ENCODE peak calls at places on chromosomes 4 and X, in four cellular contexts. S, O, F and B are unnamed samples.

GRCh38 chr4:138861130-138861529 is 154.5 kb upstream of the NOCT start:
- DNase-seq in S (no peak), O (no peak), F (no peak), B (no peak)

GRCh38 chr4:188439641-188440311 is 300.5 kb downstream of the TRIML1 start:
- DNase-seq in S (no peak), O (no peak), F (no peak), B (no peak)

GRCh38 chrX:129781134-129782014 is 1.6 kb downstream of the SASH3 start:
- DNase-seq in S (peak; percentile 46), O (no peak), F (no peak), B (no peak)

GRCh38 chr4:25911356-25911755 is 2.7 kb upstream of the SMIM20 start:
- DNase-seq in S (no peak), O (no peak), F (no peak), B (no peak)

GRCh38 chr4:7394681-7395451 is 39.9 kb downstream of the PSAPL1 start:
- DNase-seq in S (no peak), O (no peak), F (peak; percentile 35), B (peak; percentile 46)

GRCh38 chr4:108683479-108683878 is 33.1 kb downstream of the OSTC start:
- DNase-seq in S (no peak), O (no peak), F (no peak), B (no peak)

GRCh38 chr4:74267998-74268606 is 40.2 kb upstream of the EPGN start:
- DNase-seq in S (no peak), O (no peak), F (no peak), B (no peak)

GRCh38 chr4:80637190-80637589 is 301.7 kb downstream of the CFAP299 start:
- DNase-seq in S (no peak), O (no peak), F (no peak), B (no peak)

GRCh38 chrX:41449615-41450014 is 2.5 kb downstream of the NYX start:
- DNase-seq in S (no peak), O (no peak), F (no peak), B (no peak)

GRCh38 chrX:1448793-1449580 is 3.7 kb downstream of the ASMTL start:
- DNase-seq in S (peak; percentile 15), O (peak; percentile 51), F (peak; percentile 11), B (no peak)

GRCh38 chr4:118683513-118683912 is 1.7 kb upstream of the METTL14 start:
- DNase-seq in S (no peak), O (no peak), F (no peak), B (no peak)

GRCh38 chr4:84647307-84647884 is 64.5 kb downstream of the CDS1 start:
- DNase-seq in S (no peak), O (no peak), F (no peak), B (no peak)

GRCh38 chr4:176210101-176210500 is 14.7 kb upstream of the SPATA4 start:
- DNase-seq in S (no peak), O (no peak), F (no peak), B (no peak)

GRCh38 chrX:48958635-48959094 is 1.3 kb upstream of the OTUD5 start:
- DNase-seq in S (no peak), O (peak; percentile 73), F (peak; percentile 70), B (peak; percentile 67)

GRCh38 chr4:98433608-98434198 is 172.5 kb downstream of the RAP1GDS1 start:
- DNase-seq in S (no peak), O (no peak), F (no peak), B (no peak)

GRCh38 chr4:147094228-147094627 is 148.6 kb upstream of the TTC29 start:
- DNase-seq in S (no peak), O (no peak), F (no peak), B (no peak)

GRCh38 chr4:125624951-125625350 is 310.2 kb downstream of the FAT4 start:
- DNase-seq in S (no peak), O (no peak), F (no peak), B (no peak)

GRCh38 chrX:34813618-34814017 is 129.0 kb upstream of the FAM47B start:
- DNase-seq in S (no peak), O (no peak), F (no peak), B (no peak)

GRCh38 chr4:26346203-26346620 is 25.4 kb downstream of the RBPJ start:
- DNase-seq in S (no peak), O (no peak), F (no peak), B (no peak)

GRCh38 chr4:123284166-123284565 is 112.4 kb upstream of the SPRY1 start:
- DNase-seq in S (no peak), O (no peak), F (no peak), B (no peak)

GRCh38 chrX:71534773-71535544 is 2.1 kb downstream of the OGT start:
- DNase-seq in S (no peak), O (no peak), F (no peak), B (no peak)
- H3K36me3 ChIP-seq in S (no peaks in the 10 kb centered on the region), O (no peaks in the 10 kb centered on the region), F (no peaks in the 10 kb centered on the region), B (peaks cover 5% of the 10 kb centered on the region)

GRCh38 chrX:148556498-148556897 is 56.1 kb downstream of the AFF2 start:
- DNase-seq in S (no peak), O (no peak), F (no peak), B (no peak)
- H3K36me3 ChIP-seq in S (no peaks in the 10 kb centered on the region), O (no peaks in the 10 kb centered on the region), F (no peaks in the 10 kb centered on the region), B (no peaks in the 10 kb centered on the region)

GRCh38 chr4:2923141-2923551 is 40.1 kb downstream of the NOP14 start:
- DNase-seq in S (no peak), O (peak; percentile 30), F (peak; percentile 20), B (no peak)
- H3K36me3 ChIP-seq in S (peaks cover 5% of the 10 kb centered on the region), O (peaks cover 58% of the 10 kb centered on the region), F (peaks cover 77% of the 10 kb centered on the region), B (peaks cover 53% of the 10 kb centered on the region)

GRCh38 chr4:87122252-87122651 is 98.2 kb downstream of the KLHL8 start:
- DNase-seq in S (peak; percentile 68), O (no peak), F (no peak), B (no peak)
- H3K36me3 ChIP-seq in S (peaks cover 23% of the 10 kb centered on the region), O (peaks cover 35% of the 10 kb centered on the region), F (peaks cover 40% of the 10 kb centered on the region), B (peaks cover 26% of the 10 kb centered on the region)

GRCh38 chrX:31934842-31935241 is 863.0 kb upstream of the FTHL17 start:
- DNase-seq in S (no peak), O (no peak), F (no peak), B (no peak)
- H3K36me3 ChIP-seq in S (no peaks in the 10 kb centered on the region), O (no peaks in the 10 kb centered on the region), F (no peaks in the 10 kb centered on the region), B (no peaks in the 10 kb centered on the region)

DNA sequence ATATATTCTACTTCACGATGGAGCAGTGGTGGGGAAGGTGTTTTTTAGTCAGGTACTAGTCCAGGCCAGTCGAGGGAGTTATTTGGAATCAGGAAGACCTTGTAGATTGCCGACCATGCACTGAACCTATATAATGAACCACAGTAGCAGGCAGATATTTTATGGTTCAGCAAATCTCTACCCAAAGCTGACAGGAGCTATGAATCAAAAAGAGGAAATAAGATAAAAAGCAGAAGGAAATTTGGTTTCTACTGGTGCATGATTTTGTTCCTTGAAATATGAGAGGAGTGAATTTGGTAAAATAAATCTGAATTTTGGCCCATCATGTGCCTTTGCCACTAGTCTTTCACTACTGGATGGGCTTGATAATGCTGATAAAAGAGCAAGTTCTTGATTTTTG is 924.3 kb upstream of the DIAPH2 start:
- DNase-seq in S (no peak), O (no peak), F (no peak), B (no peak)
- H3K36me3 ChIP-seq in S (no peaks in the 10 kb centered on the region), O (no peaks in the 10 kb centered on the region), F (no peaks in the 10 kb centered on the region), B (no peaks in the 10 kb centered on the region)

GRCh38 chr4:87366763-87367162 is 24.2 kb downstream of the HSD17B11 start:
- DNase-seq in S (no peak), O (no peak), F (no peak), B (no peak)
- H3K36me3 ChIP-seq in S (peaks cover 8% of the 10 kb centered on the region), O (peaks cover 32% of the 10 kb centered on the region), F (peaks cover 97% of the 10 kb centered on the region), B (peaks cover 53% of the 10 kb centered on the region)

GRCh38 chr4:801436-802124 is 24.3 kb downstream of the CPLX1 start:
- DNase-seq in S (no peak), O (no peak), F (no peak), B (no peak)
- H3K36me3 ChIP-seq in S (no peaks in the 10 kb centered on the region), O (no peaks in the 10 kb centered on the region), F (no peaks in the 10 kb centered on the region), B (no peaks in the 10 kb centered on the region)

DNA sequence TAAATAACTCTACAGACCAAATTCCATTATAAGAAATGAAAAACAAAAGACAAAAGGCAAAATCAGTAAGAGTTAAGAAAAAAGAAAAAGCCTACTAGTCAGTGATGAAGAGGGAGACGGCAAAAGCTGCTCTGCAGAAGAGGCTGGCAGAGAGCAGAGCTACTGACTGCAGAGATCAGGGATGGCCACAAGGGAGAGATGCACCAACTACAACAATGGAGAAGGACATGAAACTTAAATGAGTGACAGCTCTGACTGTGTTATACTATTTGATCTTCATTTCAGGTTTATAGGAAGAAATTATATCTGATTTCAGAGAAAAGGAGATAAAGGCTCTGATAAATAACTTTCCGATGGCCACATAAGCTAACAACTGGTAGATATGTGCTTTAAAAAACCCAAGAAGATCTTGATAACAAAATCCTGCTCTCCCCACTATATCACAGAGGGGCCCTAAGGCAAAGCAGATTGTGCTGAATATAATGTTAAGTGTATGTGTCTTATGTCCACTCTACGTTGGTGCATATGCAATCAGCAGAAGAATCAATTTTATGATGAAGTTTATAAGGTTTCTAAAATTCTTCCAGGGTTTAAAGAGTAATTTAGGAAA is 58.4 kb upstream of the COX18 start:
- DNase-seq in S (no peak), O (no peak), F (no peak), B (no peak)
- H3K36me3 ChIP-seq in S (peaks cover 8% of the 10 kb centered on the region), O (peaks cover 58% of the 10 kb centered on the region), F (peaks cover 57% of the 10 kb centered on the region), B (peaks cover 50% of the 10 kb centered on the region)